ENCODE peak calls at places on chromosomes 7 and 10, in four cellular contexts. D is cardiac muscle cell, B is testis, E is Karpas-422. C is an unnamed sample.

GRCh38 chr7:93973134-93973533 is 31.0 kb downstream of the BET1 start:
- DNase-seq in D (no peak), E (no peak), B (no peak), C (no peak)

GRCh38 chr10:121886997-121887622 is 40.7 kb downstream of the ATE1 start:
- DNase-seq in D (peak; percentile 82), E (peak; percentile 88), B (peak; percentile 54), C (peak; percentile 37)

GRCh38 chr7:20217193-20217948 is at the start of gene MACC1:
- DNase-seq in E (peak; percentile 96), B (no peak), D (no peak), C (peak; percentile 58)

GRCh38 chr10:86109421-86109820 is 257.2 kb downstream of the GRID1 start:
- DNase-seq in B (no peak), E (no peak), D (no peak), C (no peak)

GRCh38 chr7:20241491-20242261 is 24.5 kb upstream of the MACC1 start:
- DNase-seq in E (no peak), B (no peak), D (peak; percentile 79), C (no peak)

GRCh38 chr10:84428711-84429110 is 100.3 kb downstream of the CCSER2 start:
- DNase-seq in E (no peak), D (peak; percentile 32), B (no peak), C (no peak)

GRCh38 chr7:43693687-43694398 is 35.5 kb downstream of the COA1 start:
- DNase-seq in D (peak; percentile 49), B (no peak), E (no peak), C (no peak)

GRCh38 chr7:29340691-29341090 is 146.1 kb downstream of the CHN2 start:
- DNase-seq in B (no peak), E (no peak), D (no peak), C (no peak)

GRCh38 chr10:94439275-94439861 is 37.0 kb downstream of the TBC1D12 start:
- DNase-seq in B (no peak), D (peak; percentile 44), E (no peak), C (no peak)

GRCh38 chr10:11145498-11145855 is 127.8 kb downstream of the CELF2 start:
- DNase-seq in E (peak; percentile 52), D (peak; percentile 29), B (no peak), C (peak; percentile 52)

GRCh38 chr7:146655928-146656797 is 539.6 kb downstream of the CNTNAP2 start:
- DNase-seq in B (no peak), D (no peak), E (no peak), C (no peak)

GRCh38 chr10:119113805-119114732 is 10.2 kb downstream of the DENND10 start:
- DNase-seq in E (no peak), B (no peak), D (peak; percentile 97), C (no peak)

GRCh38 chr10:133202778-133203651 is 27.0 kb upstream of the UTF1 start:
- DNase-seq in D (no peak), E (no peak), B (no peak), C (no peak)

GRCh38 chr7:15313361-15313760 is 248.5 kb downstream of the AGMO start:
- DNase-seq in E (no peak), D (peak; percentile 62), B (no peak), C (no peak)

GRCh38 chr7:23893172-23893941 is 183.3 kb downstream of the STK31 start:
- DNase-seq in E (no peak), D (peak; percentile 70), B (no peak), C (no peak)

GRCh38 chr7:111006691-111007090 is 84.2 kb upstream of the LRRN3 start:
- DNase-seq in D (no peak), E (no peak), B (no peak), C (no peak)

GRCh38 chr7:1899201-1899600 is 229.1 kb downstream of the ELFN1 start:
- DNase-seq in D (peak; percentile 89), E (no peak), B (peak; percentile 44), C (no peak)

GRCh38 chr7:12386237-12386839 is 17.3 kb downstream of the VWDE start:
- DNase-seq in D (no peak), E (no peak), B (no peak), C (no peak)

GRCh38 chr10:80133221-80133620 is 691 bp downstream of the PLAC9 start:
- DNase-seq in E (no peak), D (peak; percentile 50), B (peak; percentile 52), C (no peak)
- H3K27ac ChIP-seq in E (no peak overlapping the region), D (no peak overlapping the region), B (no peak overlapping the region), C (no peak overlapping the region)

GRCh38 chr10:110843031-110843430 is 28.7 kb upstream of the PDCD4 start:
- DNase-seq in B (no peak), E (peak; percentile 44), D (no peak), C (peak; percentile 35)

GRCh38 chr10:110845756-110846620 is 25.7 kb upstream of the PDCD4 start:
- DNase-seq in E (no peak), B (no peak), D (no peak), C (no peak)

GRCh38 chr10:110843796-110844616 is 27.7 kb upstream of the PDCD4 start:
- DNase-seq in D (no peak), E (no peak), B (no peak), C (peak; percentile 34)

GRCh38 chr10:110845372-110845755 is 26.4 kb upstream of the PDCD4 start:
- DNase-seq in B (no peak), D (no peak), E (no peak), C (no peak)

GRCh38 chr10:110844617-110844881 is 27.2 kb upstream of the PDCD4 start:
- DNase-seq in E (no peak), B (no peak), D (no peak), C (no peak)
- H3K27ac ChIP-seq in E (no peak overlapping the region), B (no peak overlapping the region), D (no peak overlapping the region), C (no peak overlapping the region)

DNA sequence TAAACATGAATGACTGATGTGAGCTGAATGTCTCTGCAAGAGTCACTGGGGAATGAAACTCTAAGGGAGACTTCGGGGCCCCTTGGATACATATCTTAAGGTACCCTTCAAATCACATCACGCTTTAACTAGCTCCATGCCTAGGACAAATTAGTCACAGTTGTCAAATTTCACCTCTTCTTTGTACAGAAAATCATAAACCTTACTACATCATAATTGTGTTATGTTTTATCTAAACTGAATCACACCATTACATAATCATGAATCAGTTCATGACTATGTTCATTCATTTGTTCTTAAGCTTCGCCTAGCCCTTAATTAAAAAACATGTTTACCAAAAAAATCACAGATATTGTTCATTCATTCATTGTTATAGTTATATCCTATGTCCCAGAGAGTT is 2.1 kb upstream of the SLC13A1 start:
- DNase-seq in B (no peak), D (no peak), E (no peak), C (no peak)
- H3K27ac ChIP-seq in B (no peak overlapping the region), D (no peak overlapping the region), E (no peak overlapping the region), C (no peak overlapping the region)

GRCh38 chr10:5946786-5947185 is 30.6 kb downstream of the IL15RA start:
- DNase-seq in E (no peak), D (no peak), B (no peak), C (no peak)

GRCh38 chr10:5951167-5951711 is 26.1 kb downstream of the IL15RA start:
- DNase-seq in B (peak; percentile 21), E (no peak), D (peak; percentile 79), C (no peak)

GRCh38 chr10:5947471-5948207 is 29.7 kb downstream of the IL15RA start:
- DNase-seq in E (no peak), D (no peak), B (no peak), C (no peak)

GRCh38 chr10:5948208-5948585 is 29.1 kb downstream of the IL15RA start:
- DNase-seq in E (no peak), B (no peak), D (no peak), C (no peak)

DNA sequence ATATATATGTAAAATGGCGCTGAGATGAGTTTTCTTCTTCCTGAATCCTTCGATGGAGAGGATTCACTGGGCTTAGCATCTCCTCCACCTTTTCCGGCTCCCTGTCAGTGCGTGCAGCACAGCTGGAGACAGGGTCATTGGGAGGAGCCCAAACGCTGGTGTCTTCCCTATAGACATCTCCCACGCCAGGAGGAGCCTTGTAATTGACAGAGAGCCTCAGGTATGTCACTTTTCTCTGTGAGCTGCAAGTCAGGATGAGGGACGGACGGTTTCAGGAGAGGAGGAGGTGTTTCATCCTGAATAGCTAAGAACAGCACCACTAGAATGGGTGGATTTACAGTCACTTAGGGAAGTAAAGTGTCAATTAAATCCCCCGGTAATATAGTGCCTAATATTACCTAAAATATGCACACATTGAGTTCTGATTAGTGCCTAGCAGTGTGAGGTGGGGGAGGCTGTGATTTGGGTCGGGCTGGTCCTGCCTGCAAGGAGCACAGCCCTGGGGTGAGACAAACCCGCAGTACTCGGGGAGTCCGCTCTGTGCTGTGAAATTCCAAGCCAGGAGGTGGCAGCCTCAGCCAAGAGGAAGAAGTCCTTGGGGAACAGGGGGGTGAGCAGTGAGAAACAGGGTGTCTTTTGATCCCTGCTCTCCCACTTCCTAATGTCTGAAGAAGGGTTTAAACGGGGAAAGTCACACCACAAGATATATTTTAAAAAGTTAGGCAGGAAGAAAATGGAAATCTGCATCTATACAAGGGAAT is 28.2 kb downstream of the IL15RA start:
- DNase-seq in E (peak; percentile 47), D (peak; percentile 84), B (peak; percentile 78), C (no peak)
- H3K27ac ChIP-seq in E (no peak overlapping the region), D (no peak overlapping the region), B (no peak overlapping the region), C (no peak overlapping the region)

GRCh38 chr10:100000109-100000502 is 9.6 kb downstream of the DNMBP start:
- DNase-seq in E (no peak), B (peak; percentile 66), D (no peak), C (no peak)
- H3K27ac ChIP-seq in E (no peak overlapping the region), B (peak overlapping the region; percentile 65), D (peak overlapping the region; percentile 90), C (no peak overlapping the region)

GRCh38 chr7:131504157-131504899 is 52.1 kb downstream of the PODXL start:
- DNase-seq in E (no peak), D (no peak), B (no peak), C (no peak)

GRCh38 chr7:131501422-131501821 is 55.0 kb downstream of the PODXL start:
- DNase-seq in D (peak; percentile 65), B (no peak), E (no peak), C (no peak)

GRCh38 chr7:131501930-131502685 is 54.3 kb downstream of the PODXL start:
- DNase-seq in D (no peak), B (no peak), E (no peak), C (no peak)

GRCh38 chr7:131503639-131504038 is 52.8 kb downstream of the PODXL start:
- DNase-seq in E (no peak), D (no peak), B (no peak), C (no peak)

DNA sequence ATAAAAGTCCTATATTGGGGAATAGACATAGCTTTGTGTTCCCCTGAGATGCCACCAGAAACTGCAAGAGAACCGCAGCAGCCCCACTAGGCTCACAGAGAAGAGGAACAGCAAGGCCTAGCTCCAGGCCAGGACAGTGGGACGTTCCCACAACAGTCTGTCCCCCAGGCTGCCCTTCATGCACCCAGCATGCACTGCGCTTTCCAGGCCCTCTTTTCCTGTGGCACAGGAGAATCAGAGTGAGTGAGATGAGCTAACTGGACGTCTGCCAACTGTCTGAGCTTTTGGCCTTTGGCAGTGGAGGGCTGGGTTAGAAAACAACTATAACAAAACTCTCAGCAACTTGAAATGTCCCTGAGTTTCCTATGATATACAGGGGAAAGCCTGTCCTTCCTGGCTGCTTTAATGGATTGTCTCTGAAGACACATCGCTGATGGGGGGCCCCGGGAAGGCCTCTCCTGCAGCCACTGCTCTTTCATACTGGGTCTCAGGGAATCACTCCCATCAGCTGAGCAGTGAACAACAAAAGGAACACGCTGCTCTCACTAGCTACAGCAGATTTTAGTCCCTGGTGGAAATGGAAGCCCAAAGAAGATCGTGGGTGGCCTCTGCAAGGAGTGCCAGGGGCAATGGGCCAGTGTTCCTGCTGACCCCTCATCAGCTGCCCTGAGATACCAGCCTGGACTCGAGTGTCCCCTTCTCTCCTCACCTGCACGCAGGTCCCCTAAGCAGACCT is 53.5 kb downstream of the PODXL start:
- DNase-seq in E (no peak), B (peak; percentile 76), D (peak; percentile 57), C (no peak)
- H3K27ac ChIP-seq in E (no peak overlapping the region), B (peak overlapping the region; percentile 53), D (peak overlapping the region; percentile 66), C (no peak overlapping the region)